ENCODE peak calls at places on chromosomes 13 and 19, in four cellular contexts. One of them, this sample, is unnamed.

GRCh38 chr13:48585456-48585840 is 52.6 kb upstream of the RCBTB2 start:
- DNase-seq in LoVo: peak
- DNase-seq in endothelial cell: no peak
- DNase-seq in CD8-positive, alpha-beta memory T cell: no peak
- DNase-seq in this sample: no peak

GRCh38 chr19:24086974-24087595 is at the start of gene ZNF254:
- DNase-seq in LoVo: peak
- DNase-seq in CD8-positive, alpha-beta memory T cell: peak
- DNase-seq in endothelial cell: peak
- DNase-seq in this sample: peak

GRCh38 chr19:35756373-35757230 is at the start of gene HSPB6:
- DNase-seq in CD8-positive, alpha-beta memory T cell: no peak
- DNase-seq in LoVo: no peak
- DNase-seq in endothelial cell: peak
- DNase-seq in this sample: no peak

GRCh38 chr13:65553328-65553727 is 1676.8 kb downstream of the PCDH9 start:
- DNase-seq in LoVo: no peak
- DNase-seq in CD8-positive, alpha-beta memory T cell: no peak
- DNase-seq in endothelial cell: no peak
- DNase-seq in this sample: no peak

GRCh38 chr19:2949939-2950285 is 5.1 kb upstream of the ZNF77 start:
- DNase-seq in CD8-positive, alpha-beta memory T cell: no peak
- DNase-seq in LoVo: no peak
- DNase-seq in endothelial cell: peak
- DNase-seq in this sample: no peak

GRCh38 chr13:99086149-99086868 is 108.4 kb upstream of the DOCK9 start:
- DNase-seq in CD8-positive, alpha-beta memory T cell: peak
- DNase-seq in LoVo: peak
- DNase-seq in endothelial cell: peak
- DNase-seq in this sample: peak

GRCh38 chr13:92317066-92317465 is 909.5 kb upstream of the GPC6 start:
- DNase-seq in endothelial cell: no peak
- DNase-seq in CD8-positive, alpha-beta memory T cell: no peak
- DNase-seq in LoVo: no peak
- DNase-seq in this sample: no peak

GRCh38 chr19:18798384-18799352 is 7.6 kb upstream of the COMP start:
- DNase-seq in endothelial cell: no peak
- DNase-seq in LoVo: no peak
- DNase-seq in CD8-positive, alpha-beta memory T cell: no peak
- DNase-seq in this sample: no peak

GRCh38 chr19:4707956-4708650 is 15.5 kb downstream of the DPP9 start:
- DNase-seq in endothelial cell: no peak
- DNase-seq in LoVo: no peak
- DNase-seq in CD8-positive, alpha-beta memory T cell: no peak
- DNase-seq in this sample: no peak

GRCh38 chr13:110001622-110002275 is 215.4 kb upstream of the IRS2 start:
- DNase-seq in endothelial cell: no peak
- DNase-seq in LoVo: no peak
- DNase-seq in CD8-positive, alpha-beta memory T cell: no peak
- DNase-seq in this sample: no peak

GRCh38 chr13:27005556-27005955 is 166.1 kb downstream of the USP12 start:
- DNase-seq in endothelial cell: no peak
- DNase-seq in LoVo: no peak
- DNase-seq in CD8-positive, alpha-beta memory T cell: no peak
- DNase-seq in this sample: no peak

GRCh38 chr19:10896851-10897526 is 25.6 kb downstream of the CARM1 start:
- DNase-seq in endothelial cell: no peak
- DNase-seq in CD8-positive, alpha-beta memory T cell: no peak
- DNase-seq in LoVo: no peak
- DNase-seq in this sample: no peak

GRCh38 chr19:1058112-1058511 is 8.9 kb upstream of the ARHGAP45 start:
- DNase-seq in CD8-positive, alpha-beta memory T cell: peak
- DNase-seq in LoVo: no peak
- DNase-seq in endothelial cell: no peak
- DNase-seq in this sample: no peak

GRCh38 chr13:78589206-78589605 is 14.1 kb downstream of the POU4F1 start:
- DNase-seq in CD8-positive, alpha-beta memory T cell: no peak
- DNase-seq in endothelial cell: peak
- DNase-seq in LoVo: peak
- DNase-seq in this sample: no peak

GRCh38 chr13:30529085-30529815 is 63.5 kb upstream of the HMGB1 start:
- DNase-seq in endothelial cell: no peak
- DNase-seq in LoVo: no peak
- DNase-seq in CD8-positive, alpha-beta memory T cell: no peak
- DNase-seq in this sample: no peak

GRCh38 chr19:1062387-1063029 is 4.5 kb upstream of the ARHGAP45 start:
- DNase-seq in CD8-positive, alpha-beta memory T cell: peak
- DNase-seq in LoVo: no peak
- DNase-seq in endothelial cell: no peak
- DNase-seq in this sample: no peak

GRCh38 chr19:34475026-34475974 is 6.3 kb upstream of the WTIP start:
- DNase-seq in CD8-positive, alpha-beta memory T cell: no peak
- DNase-seq in endothelial cell: no peak
- DNase-seq in LoVo: no peak
- DNase-seq in this sample: no peak

GRCh38 chr13:44312898-44313551 is 60.6 kb upstream of the SERP2 start:
- DNase-seq in CD8-positive, alpha-beta memory T cell: no peak
- DNase-seq in endothelial cell: no peak
- DNase-seq in LoVo: peak
- DNase-seq in this sample: no peak

GRCh38 chr19:51448011-51448744 is 10.1 kb downstream of the SIGLEC8 start:
- DNase-seq in LoVo: no peak
- DNase-seq in endothelial cell: no peak
- DNase-seq in CD8-positive, alpha-beta memory T cell: no peak
- DNase-seq in this sample: no peak

GRCh38 chr19:6062274-6062673 is 48.0 kb downstream of the RFX2 start:
- DNase-seq in endothelial cell: no peak
- DNase-seq in LoVo: no peak
- DNase-seq in CD8-positive, alpha-beta memory T cell: peak
- DNase-seq in this sample: peak

GRCh38 chr13:73998631-73999030 is 135.6 kb downstream of the KLF12 start:
- DNase-seq in CD8-positive, alpha-beta memory T cell: no peak
- DNase-seq in endothelial cell: no peak
- DNase-seq in LoVo: no peak
- DNase-seq in this sample: no peak

GRCh38 chr19:15188851-15189250 is 11.9 kb downstream of the NOTCH3 start:
- DNase-seq in LoVo: no peak
- DNase-seq in CD8-positive, alpha-beta memory T cell: no peak
- DNase-seq in endothelial cell: no peak
- DNase-seq in this sample: no peak

GRCh38 chr13:52345048-52345447 is 60.9 kb downstream of the THSD1 start:
- DNase-seq in LoVo: no peak
- DNase-seq in CD8-positive, alpha-beta memory T cell: no peak
- DNase-seq in endothelial cell: no peak
- DNase-seq in this sample: no peak

GRCh38 chr13:36750946-36751345 is 68.1 kb upstream of the RFXAP start:
- DNase-seq in endothelial cell: no peak
- DNase-seq in LoVo: no peak
- DNase-seq in CD8-positive, alpha-beta memory T cell: no peak
- DNase-seq in this sample: no peak

GRCh38 chr13:33229446-33230177 is 55.9 kb downstream of the STARD13 start:
- DNase-seq in CD8-positive, alpha-beta memory T cell: no peak
- DNase-seq in LoVo: no peak
- DNase-seq in endothelial cell: no peak
- DNase-seq in this sample: no peak

GRCh38 chr19:55316646-55317045 is 8.5 kb downstream of the TMEM150B start:
- DNase-seq in LoVo: no peak
- DNase-seq in CD8-positive, alpha-beta memory T cell: no peak
- DNase-seq in endothelial cell: no peak
- DNase-seq in this sample: no peak

GRCh38 chr13:106350208-106350607 is 185.3 kb downstream of the EFNB2 start:
- DNase-seq in endothelial cell: no peak
- DNase-seq in CD8-positive, alpha-beta memory T cell: no peak
- DNase-seq in LoVo: peak
- DNase-seq in this sample: no peak

GRCh38 chr19:36136975-36137686 is 2.7 kb upstream of the CAPNS1 start:
- DNase-seq in CD8-positive, alpha-beta memory T cell: no peak
- DNase-seq in endothelial cell: no peak
- DNase-seq in LoVo: peak
- DNase-seq in this sample: no peak

GRCh38 chr13:51451467-51452390 is 1.1 kb downstream of the INTS6 start:
- DNase-seq in LoVo: peak
- DNase-seq in CD8-positive, alpha-beta memory T cell: peak
- DNase-seq in endothelial cell: peak
- DNase-seq in this sample: peak

GRCh38 chr13:32499538-32500210 is 38.9 kb downstream of the N4BP2L2 start:
- DNase-seq in endothelial cell: no peak
- DNase-seq in CD8-positive, alpha-beta memory T cell: no peak
- DNase-seq in LoVo: no peak
- DNase-seq in this sample: no peak

GRCh38 chr19:31378404-31378803 is 29.2 kb upstream of the TSHZ3 start:
- DNase-seq in LoVo: no peak
- DNase-seq in CD8-positive, alpha-beta memory T cell: no peak
- DNase-seq in endothelial cell: no peak
- DNase-seq in this sample: peak